ENCODE peak calls at places on chromosome 6, in five cellular contexts. One of them, this sample, is unnamed.

GRCh38 chr6:32968093-32968769 is at the start of gene BRD2:
- DNase-seq in IMR-90: peak; percentile 95
- DNase-seq in neuronal stem cell: peak; percentile 97
- DNase-seq in mesendoderm: peak; percentile 98
- DNase-seq in H1: no peak
- DNase-seq in this sample: peak; percentile 97

GRCh38 chr6:144408151-144408550 is 123.0 kb downstream of the UTRN start:
- DNase-seq in IMR-90: peak; percentile 18
- DNase-seq in neuronal stem cell: no peak
- DNase-seq in mesendoderm: no peak
- DNase-seq in H1: no peak
- DNase-seq in this sample: no peak

GRCh38 chr6:152943260-152943897 is 39.5 kb downstream of the FBXO5 start:
- DNase-seq in IMR-90: no peak
- DNase-seq in neuronal stem cell: no peak
- DNase-seq in mesendoderm: no peak
- DNase-seq in H1: no peak
- DNase-seq in this sample: no peak

GRCh38 chr6:32215617-32216016 is 8.2 kb downstream of the NOTCH4 start:
- DNase-seq in IMR-90: no peak
- DNase-seq in neuronal stem cell: no peak
- DNase-seq in mesendoderm: no peak
- DNase-seq in H1: no peak
- DNase-seq in this sample: no peak

GRCh38 chr6:37520926-37521325 is 21.2 kb upstream of the CCDC167 start:
- DNase-seq in IMR-90: no peak
- DNase-seq in neuronal stem cell: no peak
- DNase-seq in mesendoderm: no peak
- DNase-seq in H1: no peak
- DNase-seq in this sample: no peak

GRCh38 chr6:127518710-127519468 is at the start of gene MTCL3:
- DNase-seq in IMR-90: peak; percentile 63
- DNase-seq in neuronal stem cell: peak; percentile 72
- DNase-seq in mesendoderm: peak; percentile 93
- DNase-seq in H1: peak; percentile 43
- DNase-seq in this sample: peak; percentile 54

GRCh38 chr6:35058041-35058675 is 83.0 kb downstream of the TCP11 start:
- DNase-seq in IMR-90: no peak
- DNase-seq in neuronal stem cell: peak; percentile 56
- DNase-seq in mesendoderm: no peak
- DNase-seq in H1: no peak
- DNase-seq in this sample: no peak

GRCh38 chr6:56692586-56693245 is 50.0 kb upstream of the DST start:
- DNase-seq in IMR-90: peak; percentile 78
- DNase-seq in neuronal stem cell: no peak
- DNase-seq in mesendoderm: no peak
- DNase-seq in H1: no peak
- DNase-seq in this sample: peak; percentile 87

GRCh38 chr6:168584671-168585070 is 143.7 kb downstream of the SMOC2 start:
- DNase-seq in IMR-90: no peak
- DNase-seq in neuronal stem cell: no peak
- DNase-seq in mesendoderm: no peak
- DNase-seq in H1: no peak
- DNase-seq in this sample: no peak

GRCh38 chr6:43509984-43510826 is at the start of gene LRRC73:
- DNase-seq in IMR-90: peak; percentile 68
- DNase-seq in neuronal stem cell: peak; percentile 83
- DNase-seq in mesendoderm: peak; percentile 85
- DNase-seq in H1: no peak
- DNase-seq in this sample: peak; percentile 84

GRCh38 chr6:26571592-26572296 is 25.0 kb upstream of the ABT1 start:
- DNase-seq in IMR-90: peak; percentile 90
- DNase-seq in neuronal stem cell: peak; percentile 86
- DNase-seq in mesendoderm: peak; percentile 97
- DNase-seq in H1: no peak
- DNase-seq in this sample: peak; percentile 94

GRCh38 chr6:68635706-68636513 is 828 bp downstream of the ADGRB3 start:
- DNase-seq in IMR-90: no peak
- DNase-seq in neuronal stem cell: peak; percentile 23
- DNase-seq in mesendoderm: no peak
- DNase-seq in H1: no peak
- DNase-seq in this sample: peak; percentile 42

GRCh38 chr6:36592221-36592655 is 1.9 kb upstream of the SRSF3 start:
- DNase-seq in IMR-90: no peak
- DNase-seq in neuronal stem cell: no peak
- DNase-seq in mesendoderm: no peak
- DNase-seq in H1: no peak
- DNase-seq in this sample: no peak

GRCh38 chr6:167420858-167421766 is 96.2 kb downstream of the TTLL2 start:
- DNase-seq in IMR-90: no peak
- DNase-seq in neuronal stem cell: no peak
- DNase-seq in mesendoderm: no peak
- DNase-seq in H1: no peak
- DNase-seq in this sample: no peak

GRCh38 chr6:44040786-44041185 is 86.5 kb downstream of the MRPL14 start:
- DNase-seq in IMR-90: no peak
- DNase-seq in neuronal stem cell: no peak
- DNase-seq in mesendoderm: no peak
- DNase-seq in H1: no peak
- DNase-seq in this sample: no peak

GRCh38 chr6:45966797-45967196 is 48.9 kb downstream of the CLIC5 start:
- DNase-seq in IMR-90: no peak
- DNase-seq in neuronal stem cell: no peak
- DNase-seq in mesendoderm: no peak
- DNase-seq in H1: no peak
- DNase-seq in this sample: no peak

GRCh38 chr6:116371384-116372209 is 850 bp downstream of the DSE start:
- DNase-seq in IMR-90: peak; percentile 94
- DNase-seq in neuronal stem cell: peak; percentile 71
- DNase-seq in mesendoderm: peak; percentile 96
- DNase-seq in H1: peak; percentile 70
- DNase-seq in this sample: peak; percentile 94

GRCh38 chr6:101803146-101803545 is 409.6 kb downstream of the GRIK2 start:
- DNase-seq in IMR-90: peak; percentile 52
- DNase-seq in neuronal stem cell: no peak
- DNase-seq in mesendoderm: no peak
- DNase-seq in H1: no peak
- DNase-seq in this sample: peak; percentile 10

GRCh38 chr6:127342296-127342945 is 988 bp downstream of the ECHDC1 start:
- DNase-seq in IMR-90: peak; percentile 54
- DNase-seq in neuronal stem cell: peak; percentile 39
- DNase-seq in mesendoderm: peak; percentile 88
- DNase-seq in H1: no peak
- DNase-seq in this sample: peak; percentile 51

GRCh38 chr6:24987439-24987838 is 51.7 kb upstream of the RIPOR2 start:
- DNase-seq in IMR-90: no peak
- DNase-seq in neuronal stem cell: no peak
- DNase-seq in mesendoderm: no peak
- DNase-seq in H1: no peak
- DNase-seq in this sample: no peak

GRCh38 chr6:37218501-37218900 is 39.1 kb upstream of the TBC1D22B start:
- DNase-seq in IMR-90: no peak
- DNase-seq in neuronal stem cell: no peak
- DNase-seq in mesendoderm: no peak
- DNase-seq in H1: no peak
- DNase-seq in this sample: no peak

GRCh38 chr6:65979120-65979519 is 272.1 kb upstream of the EYS start:
- DNase-seq in IMR-90: no peak
- DNase-seq in neuronal stem cell: no peak
- DNase-seq in mesendoderm: no peak
- DNase-seq in H1: no peak
- DNase-seq in this sample: peak; percentile 81

GRCh38 chr6:82783587-82784253 is 281.9 kb downstream of the UBE3D start:
- DNase-seq in IMR-90: no peak
- DNase-seq in neuronal stem cell: no peak
- DNase-seq in mesendoderm: peak; percentile 66
- DNase-seq in H1: no peak
- DNase-seq in this sample: no peak

GRCh38 chr6:17421406-17421805 is 28.0 kb downstream of the CAP2 start:
- DNase-seq in IMR-90: no peak
- DNase-seq in neuronal stem cell: no peak
- DNase-seq in mesendoderm: peak; percentile 43
- DNase-seq in H1: no peak
- DNase-seq in this sample: no peak

GRCh38 chr6:11702039-11702795 is 76.4 kb downstream of the ADTRP start:
- DNase-seq in IMR-90: peak; percentile 65
- DNase-seq in neuronal stem cell: no peak
- DNase-seq in mesendoderm: no peak
- DNase-seq in H1: no peak
- DNase-seq in this sample: peak; percentile 28

GRCh38 chr6:169700296-169700695 is 1.5 kb downstream of the WDR27 start:
- DNase-seq in IMR-90: peak; percentile 29
- DNase-seq in neuronal stem cell: no peak
- DNase-seq in mesendoderm: peak; percentile 71
- DNase-seq in H1: no peak
- DNase-seq in this sample: peak; percentile 62

GRCh38 chr6:16690244-16691142 is 70.8 kb downstream of the ATXN1 start:
- DNase-seq in IMR-90: peak; percentile 64
- DNase-seq in neuronal stem cell: no peak
- DNase-seq in mesendoderm: no peak
- DNase-seq in H1: no peak
- DNase-seq in this sample: peak; percentile 44

GRCh38 chr6:38346291-38347079 is 293.2 kb downstream of the BTBD9 start:
- DNase-seq in IMR-90: peak; percentile 90
- DNase-seq in neuronal stem cell: no peak
- DNase-seq in mesendoderm: peak; percentile 86
- DNase-seq in H1: no peak
- DNase-seq in this sample: peak; percentile 86

DNA sequence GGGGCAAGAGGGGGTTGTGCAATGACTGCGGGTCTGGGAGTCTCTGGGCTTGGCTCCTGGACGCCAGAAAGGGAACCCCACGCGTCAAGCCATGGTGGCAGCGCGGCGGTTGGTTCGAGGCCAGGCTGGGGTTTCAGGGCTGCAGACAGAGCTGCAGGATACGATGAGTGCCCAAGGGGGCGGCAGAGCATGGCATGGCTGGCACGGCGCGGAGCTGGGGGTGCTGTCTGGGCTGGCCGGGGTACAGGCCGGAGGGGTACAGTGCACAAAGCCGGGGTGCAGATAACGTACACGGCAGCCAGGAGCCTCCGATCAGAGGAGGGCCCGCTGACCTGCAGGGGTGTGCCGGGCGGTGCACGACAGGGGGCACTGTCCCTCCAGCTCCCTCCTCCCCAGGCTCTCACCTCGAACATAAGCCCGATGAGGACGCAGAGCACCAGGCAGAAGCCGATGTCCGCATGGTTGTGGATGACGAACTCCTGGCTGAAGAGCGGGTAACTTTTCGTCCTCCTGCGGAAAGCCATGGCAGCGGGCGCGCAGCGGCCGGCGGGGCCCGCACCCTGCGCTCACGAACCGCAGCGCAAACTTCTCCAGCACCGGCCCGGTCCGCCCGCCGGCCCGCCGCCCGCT is 353 bp downstream of the TRAM2 start:
- DNase-seq in IMR-90: peak; percentile 85
- DNase-seq in neuronal stem cell: peak; percentile 63
- DNase-seq in mesendoderm: peak; percentile 92
- DNase-seq in H1: no peak
- DNase-seq in this sample: peak; percentile 88
- H3K27ac ChIP-seq in IMR-90: peak overlapping the region; percentile 82
- H3K27ac ChIP-seq in neuronal stem cell: peak overlapping the region; percentile 52
- H3K27ac ChIP-seq in mesendoderm: peak overlapping the region; percentile 58
- H3K27ac ChIP-seq in H1: peak overlapping the region; percentile 70
- H3K27ac ChIP-seq in this sample: peak overlapping the region; percentile 92

DNA sequence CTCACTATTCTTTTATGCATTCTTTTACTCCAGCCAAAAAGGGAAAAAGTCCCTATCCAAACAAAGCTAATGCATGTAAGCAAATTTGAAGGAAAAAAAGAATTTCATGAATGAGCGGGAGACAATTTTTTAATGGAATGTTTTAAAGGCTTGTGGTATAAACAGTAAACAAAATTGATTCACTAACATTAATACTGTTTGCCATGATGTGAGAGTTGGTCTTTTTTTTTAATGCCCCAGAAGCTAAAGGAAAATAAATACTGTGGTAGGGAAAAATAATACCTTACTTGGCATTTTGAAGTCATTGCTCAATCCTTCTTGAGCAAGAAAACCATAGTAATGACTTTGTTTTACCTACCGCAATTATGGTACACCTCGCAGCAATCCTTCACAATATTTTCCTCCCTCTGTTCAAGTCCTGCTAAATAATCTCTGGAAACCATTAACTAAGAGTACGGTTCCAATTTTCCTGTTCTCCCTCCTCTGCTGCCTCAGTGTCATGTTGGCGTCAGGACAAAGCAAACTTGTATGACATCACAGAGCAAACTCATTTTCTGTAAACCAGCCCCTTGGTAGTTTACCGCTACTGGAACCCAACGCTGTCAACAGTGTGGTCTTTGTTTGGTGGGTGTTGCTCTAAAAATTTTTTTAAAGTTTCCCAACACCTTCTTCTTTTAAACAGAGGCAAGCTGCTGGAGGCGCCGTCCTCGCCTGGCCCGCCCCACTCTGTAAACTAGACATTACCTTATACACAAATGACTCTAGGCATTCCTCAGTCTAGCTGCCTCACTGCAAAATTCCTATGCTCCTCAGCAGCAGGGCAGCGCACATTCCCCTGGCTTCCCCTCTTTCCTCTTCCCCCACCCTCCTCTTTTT is 78.8 kb downstream of the BACH2 start:
- DNase-seq in IMR-90: no peak
- DNase-seq in neuronal stem cell: no peak
- DNase-seq in mesendoderm: no peak
- DNase-seq in H1: peak; percentile 70
- DNase-seq in this sample: no peak
- H2BK15ac ChIP-seq in IMR-90: peak overlapping the region; percentile 10
- H2BK15ac ChIP-seq in neuronal stem cell: no peak overlapping the region
- H2BK15ac ChIP-seq in mesendoderm: peak overlapping the region; percentile 75
- H2BK15ac ChIP-seq in H1: no peak overlapping the region
- H2BK15ac ChIP-seq in this sample: no peak overlapping the region

DNA sequence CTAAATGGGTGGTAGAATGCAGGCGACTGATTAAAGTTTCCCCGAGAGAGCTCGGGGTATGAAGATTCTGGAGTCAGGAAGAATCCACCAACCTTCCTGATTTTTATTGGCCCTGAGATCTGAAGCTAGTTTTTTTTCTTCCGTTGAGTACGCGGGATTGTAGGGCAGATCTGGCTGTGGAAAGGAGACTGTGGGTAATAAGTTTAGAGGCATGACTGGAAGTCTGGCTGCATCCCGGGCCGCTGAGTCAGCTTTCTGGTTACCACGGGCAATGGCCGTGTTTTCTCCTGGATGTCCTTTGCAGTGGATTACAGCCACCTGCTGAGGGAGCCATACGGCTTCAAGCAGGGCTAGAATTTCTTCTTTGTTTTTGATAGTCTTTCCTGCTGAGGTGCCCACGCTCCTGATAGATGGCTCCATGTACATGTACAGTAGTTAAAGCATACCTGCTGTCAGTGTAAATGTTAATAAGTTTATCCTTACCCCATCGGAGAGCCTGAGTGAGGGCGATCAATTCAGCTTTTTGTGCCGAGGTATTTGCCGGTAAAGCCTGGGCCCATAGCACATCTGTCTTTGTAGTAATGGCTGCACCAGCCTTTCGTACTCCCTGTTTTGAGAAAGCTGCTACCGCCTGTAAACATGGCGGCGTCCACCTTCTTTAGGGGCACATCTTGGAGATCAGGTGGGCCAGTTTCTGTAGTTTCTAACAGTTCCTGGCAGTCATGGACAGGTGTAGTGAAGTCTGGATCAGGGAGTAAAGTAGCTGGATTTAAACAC is 154.0 kb downstream of the TRIM27 start:
- DNase-seq in IMR-90: peak; percentile 20
- DNase-seq in neuronal stem cell: no peak
- DNase-seq in mesendoderm: peak; percentile 88
- DNase-seq in H1: no peak
- DNase-seq in this sample: peak; percentile 7
- H3K4me3 ChIP-seq in IMR-90: no peak overlapping the region
- H3K4me3 ChIP-seq in neuronal stem cell: no peak overlapping the region
- H3K4me3 ChIP-seq in mesendoderm: no peak overlapping the region
- H3K4me3 ChIP-seq in H1: no peak overlapping the region
- H3K4me3 ChIP-seq in this sample: no peak overlapping the region

GRCh38 chr6:106114492-106114891 is 28.4 kb downstream of the PRDM1 start:
- DNase-seq in IMR-90: no peak
- DNase-seq in neuronal stem cell: no peak
- DNase-seq in mesendoderm: no peak
- DNase-seq in H1: no peak
- DNase-seq in this sample: no peak
- H3K27ac ChIP-seq in IMR-90: no peak overlapping the region
- H3K27ac ChIP-seq in neuronal stem cell: no peak overlapping the region
- H3K27ac ChIP-seq in mesendoderm: no peak overlapping the region
- H3K27ac ChIP-seq in H1: no peak overlapping the region
- H3K27ac ChIP-seq in this sample: no peak overlapping the region

This sample was measured in mesenchymal stem cell.